ENCODE peak calls at places on chromosomes 3 and 15, in seven cellular contexts. X is tibial nerve, E is H9, D is IMR-90, L is gastrocnemius medialis, A is osteocyte, I is mesothelial cell of epicardium. O is an unnamed sample.

GRCh38 chr3:79769234-79769633 is 1.4 kb upstream of the ROBO1 start:
- DNase-seq in X (no peak), E (no peak), D (no peak), L (no peak), A (no peak), I (no peak), O (no peak)

GRCh38 chr3:28575100-28575747 is 226.6 kb upstream of the AZI2 start:
- DNase-seq in X (no peak), E (peak; percentile 79), D (no peak), L (peak; percentile 4), A (no peak), I (peak; percentile 53), O (no peak)

GRCh38 chr3:9615003-9615628 is 34.2 kb upstream of the MTMR14 start:
- DNase-seq in X (no peak), E (no peak), D (no peak), L (no peak), A (no peak), I (no peak), O (peak; percentile 60)

GRCh38 chr3:63655519-63655918 is 3.0 kb downstream of the SNTN start:
- DNase-seq in X (no peak), E (no peak), D (peak; percentile 56), L (no peak), A (no peak), I (no peak), O (peak; percentile 5)

GRCh38 chr3:138786788-138787276 is 47.9 kb downstream of the PIK3CB start:
- DNase-seq in X (no peak), E (no peak), D (peak; percentile 50), L (no peak), A (no peak), I (no peak), O (peak; percentile 25)

GRCh38 chr3:157816296-157816695 is 289.9 kb downstream of the SHOX2 start:
- DNase-seq in X (no peak), E (no peak), D (no peak), L (no peak), A (no peak), I (no peak), O (no peak)

GRCh38 chr15:51184637-51185036 is 89.9 kb upstream of the TNFAIP8L3 start:
- DNase-seq in X (no peak), E (no peak), D (no peak), L (no peak), A (no peak), I (no peak), O (no peak)

GRCh38 chr3:9769426-9770275 is at the start of gene CAMK1:
- DNase-seq in X (peak; percentile 70), E (peak; percentile 78), D (peak; percentile 58), L (peak; percentile 50), A (peak; percentile 92), I (peak; percentile 83), O (peak; percentile 79)

GRCh38 chr3:29557825-29558224 is 277.0 kb downstream of the RBMS3 start:
- DNase-seq in X (no peak), E (no peak), D (no peak), L (no peak), A (no peak), I (no peak), O (no peak)

GRCh38 chr3:97885931-97886824 is 64.4 kb downstream of the CRYBG3 start:
- DNase-seq in X (no peak), E (no peak), D (no peak), L (no peak), A (no peak), I (no peak), O (no peak)

GRCh38 chr3:53109822-53110771 is 20.1 kb downstream of the RFT1 start:
- DNase-seq in X (peak; percentile 27), E (peak; percentile 71), D (peak; percentile 74), L (no peak), A (no peak), I (no peak), O (peak; percentile 65)
- TF ChIP-seq CTCF in X (peak; percentile 24), E (peak; percentile 78), D (peak; percentile 62), L (no peak), A (peak; percentile 43), I (no peak), O (peak; percentile 76)

DNA sequence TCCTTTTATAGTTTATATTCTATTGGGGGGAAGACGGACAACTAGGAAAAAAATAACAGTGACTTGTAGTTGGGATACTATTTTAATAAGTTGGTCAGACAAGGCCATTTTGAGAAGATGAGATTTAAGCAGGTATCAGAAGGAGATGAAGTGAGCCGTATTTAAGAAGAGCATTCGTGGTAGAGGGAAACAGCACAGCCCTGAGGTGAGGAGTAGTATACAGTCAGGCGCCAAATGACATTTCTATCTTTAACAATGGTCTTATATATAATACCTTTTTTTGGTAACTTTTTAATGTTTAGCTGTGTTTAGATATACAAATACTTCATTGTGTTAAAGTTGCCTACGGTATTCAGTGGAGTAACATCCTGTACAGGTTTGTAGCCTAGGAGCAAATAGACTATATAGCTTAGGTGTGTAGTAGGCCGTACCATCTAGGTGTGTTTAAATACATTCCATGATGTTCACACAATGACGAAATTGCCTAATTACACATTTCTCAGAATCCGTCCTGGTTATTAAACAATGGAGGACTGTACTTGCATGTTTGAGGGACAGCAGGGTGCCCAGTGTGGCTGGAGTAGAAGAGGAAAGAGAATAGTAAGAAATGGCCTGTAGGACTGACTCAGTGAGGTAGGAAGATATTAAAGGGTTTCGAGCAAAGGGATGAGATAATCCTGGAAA is 1.6 kb downstream of the NKTR start:
- DNase-seq in X (no peak), E (no peak), D (peak; percentile 22), L (no peak), A (no peak), I (no peak), O (peak; percentile 35)
- TF ChIP-seq CTCF in X (no peak), E (peak; percentile 44), D (peak; percentile 17), L (no peak), A (peak; percentile 37), I (no peak), O (peak; percentile 44)

GRCh38 chr3:76776927-76777326 is 263.0 kb upstream of the ROBO2 start:
- DNase-seq in X (no peak), E (no peak), D (no peak), L (no peak), A (no peak), I (no peak), O (no peak)
- TF ChIP-seq CTCF in X (no peak), E (no peak), D (no peak), L (no peak), A (no peak), I (no peak), O (no peak)

GRCh38 chr3:15279200-15279599 is 53.2 kb downstream of the SH3BP5 start:
- DNase-seq in X (no peak), E (no peak), D (no peak), L (no peak), A (no peak), I (no peak), O (no peak)

GRCh38 chr3:15280853-15281532 is 51.4 kb downstream of the SH3BP5 start:
- DNase-seq in X (no peak), E (no peak), D (no peak), L (no peak), A (no peak), I (no peak), O (no peak)

GRCh38 chr3:15281817-15282216 is 50.6 kb downstream of the SH3BP5 start:
- DNase-seq in X (no peak), E (no peak), D (no peak), L (no peak), A (no peak), I (no peak), O (no peak)

GRCh38 chr3:15277861-15278260 is 54.5 kb downstream of the SH3BP5 start:
- DNase-seq in X (no peak), E (no peak), D (no peak), L (no peak), A (no peak), I (no peak), O (no peak)

DNA sequence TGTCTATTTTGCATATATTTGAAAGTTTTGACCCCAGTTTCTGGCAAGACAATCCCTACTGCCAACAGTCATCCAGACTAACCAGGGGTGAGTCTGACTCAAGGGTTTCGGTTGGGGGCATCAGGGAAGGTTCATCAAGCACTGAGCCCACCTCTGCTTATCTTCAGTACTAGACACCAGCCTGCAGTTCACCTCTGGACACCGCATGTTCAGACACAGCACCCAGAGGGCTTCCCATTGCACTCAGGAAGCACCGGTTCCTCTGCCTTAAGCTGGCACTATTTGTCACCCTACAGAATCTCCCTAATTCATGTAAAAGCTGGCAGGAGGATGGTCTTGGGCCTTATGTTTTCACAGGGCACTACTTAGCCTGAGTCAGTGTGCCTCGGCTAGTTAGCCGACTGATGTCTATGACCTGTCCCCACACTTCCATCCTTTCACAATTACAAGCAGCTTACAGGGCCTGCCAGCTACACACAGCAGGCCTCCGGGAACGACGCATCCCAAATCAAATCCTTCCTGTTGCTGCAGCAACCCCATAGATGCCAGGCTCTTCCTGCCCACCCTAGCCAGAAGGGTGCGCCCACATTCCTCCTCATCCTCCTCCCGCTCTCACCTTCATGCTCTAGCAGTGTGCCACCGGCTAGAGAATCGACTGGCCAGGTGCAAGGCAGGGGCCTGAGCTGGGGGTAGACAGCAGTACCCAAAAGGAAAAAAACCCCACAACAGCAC is 52.5 kb downstream of the SH3BP5 start:
- DNase-seq in X (no peak), E (no peak), D (no peak), L (no peak), A (no peak), I (no peak), O (no peak)
- TF ChIP-seq CTCF in X (no peak), E (no peak), D (no peak), L (no peak), A (no peak), I (no peak), O (no peak)

GRCh38 chr3:81005992-81006391 is 755.5 kb downstream of the GBE1 start:
- DNase-seq in X (no peak), E (no peak), D (no peak), L (no peak), A (no peak), I (no peak), O (peak; percentile 50)
- TF ChIP-seq CTCF in X (no peak), E (peak; percentile 63), D (no peak), L (no peak), A (no peak), I (peak; percentile 49), O (peak; percentile 62)

DNA sequence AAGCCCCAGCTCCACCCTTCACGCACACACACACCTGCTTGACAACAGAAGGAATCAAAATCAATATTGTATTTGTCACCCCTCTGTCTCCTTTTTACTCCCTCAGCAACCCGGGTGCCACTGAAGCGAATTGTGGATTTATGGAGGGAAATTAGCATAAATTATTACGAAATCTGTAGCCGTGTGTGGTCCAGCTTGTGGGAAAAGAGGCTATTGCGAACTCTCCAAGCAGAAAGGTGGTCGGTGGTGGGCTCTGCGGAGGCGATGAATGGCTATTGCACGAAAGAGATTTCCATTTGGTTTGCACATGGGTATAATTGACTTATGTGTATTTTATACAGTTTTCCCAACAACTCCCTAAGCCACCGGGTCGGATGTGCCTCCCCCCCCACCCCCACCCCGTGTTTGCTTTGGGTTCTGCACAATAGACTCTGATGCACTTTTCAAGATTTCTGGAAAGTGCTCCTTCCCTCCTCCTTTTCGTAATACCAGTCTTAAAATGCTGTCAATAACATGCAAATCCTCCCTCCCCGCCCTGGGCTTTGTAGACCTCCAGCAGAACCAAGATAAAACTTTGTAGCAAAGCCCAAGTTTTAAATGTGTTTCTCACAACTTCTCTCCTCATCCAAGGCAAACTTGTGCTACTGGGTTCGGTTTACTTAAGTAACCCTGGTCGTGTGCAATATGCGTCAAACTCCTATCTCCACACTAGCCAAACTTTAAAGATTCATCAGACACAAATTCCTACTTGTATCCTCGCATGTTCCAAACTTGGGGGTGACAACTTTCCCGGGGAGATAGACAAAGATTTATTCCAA is 3.1 kb upstream of the FOXB1 start:
- DNase-seq in X (no peak), E (no peak), D (no peak), L (no peak), A (no peak), I (no peak), O (no peak)
- TF ChIP-seq CTCF in X (no peak), E (no peak), D (no peak), L (no peak), A (no peak), I (no peak), O (no peak)